ENCODE peak calls at places on chromosomes 16 and 17, in eight cellular contexts. K, E, X, M, R, T, V and P are unnamed samples.

GRCh38 chr17:48611213-48611612 is 396 bp upstream of the HOXB7 start:
- DNase-seq in K (no peak), E (no peak), X (peak), M (no peak), R (no peak), T (no peak), V (peak), P (no peak)

GRCh38 chr16:51440096-51440495 is 289.0 kb upstream of the SALL1 start:
- DNase-seq in K (no peak), E (no peak), X (no peak), M (no peak), R (no peak), T (no peak), V (no peak), P (no peak)

GRCh38 chr17:75010683-75011406 is 1.6 kb upstream of the MRPL58 start:
- DNase-seq in K (no peak), E (peak), X (peak), M (peak), R (no peak), T (no peak), V (no peak), P (no peak)

GRCh38 chr17:50102164-50102991 is 7.2 kb downstream of the PDK2 start:
- DNase-seq in K (no peak), E (peak), X (no peak), M (no peak), R (no peak), T (no peak), V (peak), P (no peak)

GRCh38 chr16:31451681-31452351 is 7.5 kb upstream of the ARMC5 start:
- DNase-seq in K (peak), E (peak), X (peak), M (peak), R (no peak), T (no peak), V (peak), P (no peak)

GRCh38 chr16:56632160-56632847 is at the start of gene MT1M:
- DNase-seq in K (no peak), E (no peak), X (peak), M (peak), R (no peak), T (no peak), V (peak), P (no peak)

GRCh38 chr16:76791151-76791550 is 399.8 kb upstream of the MON1B start:
- DNase-seq in K (no peak), E (no peak), X (no peak), M (no peak), R (no peak), T (no peak), V (no peak), P (no peak)

GRCh38 chr17:40417258-40417608 is 463 bp downstream of the TOP2A start:
- DNase-seq in K (peak), E (no peak), X (peak), M (no peak), R (no peak), T (no peak), V (no peak), P (no peak)

GRCh38 chr17:35089846-35090193 is 26.3 kb upstream of the RFFL start:
- DNase-seq in K (peak), E (peak), X (peak), M (peak), R (peak), T (peak), V (no peak), P (no peak)

GRCh38 chr16:88533381-88533831 is 36.8 kb upstream of the ZC3H18 start:
- DNase-seq in K (no peak), E (peak), X (peak), M (peak), R (no peak), T (no peak), V (no peak), P (no peak)

GRCh38 chr16:81939164-81940067 is 71.9 kb downstream of the SDR42E1 start:
- DNase-seq in K (no peak), E (no peak), X (peak), M (no peak), R (no peak), T (no peak), V (no peak), P (no peak)

GRCh38 chr17:49557204-49558024 is 18.3 kb upstream of the NXPH3 start:
- DNase-seq in K (peak), E (peak), X (peak), M (peak), R (no peak), T (no peak), V (no peak), P (no peak)

GRCh38 chr16:46620265-46621005 is 744 bp downstream of the SHCBP1 start:
- DNase-seq in K (no peak), E (peak), X (peak), M (peak), R (no peak), T (no peak), V (no peak), P (no peak)

GRCh38 chr16:12158428-12158827 is 181.9 kb downstream of the SNX29 start:
- DNase-seq in K (no peak), E (peak), X (no peak), M (peak), R (no peak), T (no peak), V (no peak), P (no peak)

GRCh38 chr16:84357191-84357651 is 11.1 kb upstream of the ATP2C2 start:
- DNase-seq in K (no peak), E (no peak), X (no peak), M (peak), R (no peak), T (no peak), V (no peak), P (no peak)

GRCh38 chr17:27550974-27551505 is 79.9 kb upstream of the LGALS9 start:
- DNase-seq in K (no peak), E (no peak), X (peak), M (no peak), R (no peak), T (no peak), V (no peak), P (no peak)

GRCh38 chr16:30535106-30535776 is 583 bp upstream of the ZNF747 start:
- DNase-seq in K (no peak), E (peak), X (peak), M (no peak), R (no peak), T (no peak), V (no peak), P (no peak)

GRCh38 chr16:55555436-55555835 is 11.0 kb upstream of the CAPNS2 start:
- DNase-seq in K (no peak), E (no peak), X (no peak), M (peak), R (no peak), T (no peak), V (no peak), P (no peak)

GRCh38 chr16:58377932-58378331 is 14.3 kb upstream of the GINS3 start:
- DNase-seq in K (no peak), E (peak), X (peak), M (peak), R (no peak), T (no peak), V (no peak), P (no peak)

GRCh38 chr17:71117461-71117860 is 948.1 kb downstream of the KCNJ2 start:
- DNase-seq in K (no peak), E (no peak), X (no peak), M (peak), R (no peak), T (no peak), V (no peak), P (no peak)

GRCh38 chr17:70365098-70365583 is 195.8 kb downstream of the KCNJ2 start:
- DNase-seq in K (no peak), E (peak), X (no peak), M (peak), R (no peak), T (no peak), V (no peak), P (no peak)

GRCh38 chr16:23353440-23353839 is 51.3 kb downstream of the SCNN1B start:
- DNase-seq in K (no peak), E (no peak), X (no peak), M (no peak), R (no peak), T (no peak), V (no peak), P (no peak)

GRCh38 chr16:11395008-11395948 is 50.0 kb downstream of the RMI2 start:
- DNase-seq in K (no peak), E (no peak), X (no peak), M (no peak), R (no peak), T (no peak), V (no peak), P (no peak)